ENCODE peak calls at places on chromosomes 11 and 22, in ten cellular contexts. O is stimulated activated CD4-positive, alpha-beta T cell treated with anti-CD3 and anti-CD28 coated beads, Interleukin-12 subunit alpha, Interleukin-12 subunit beta, amount 100 ng/mL, for 48 hours; E is C1 segment of cervical spinal cord; G is Daoy; H is NCI-H774; C is effector memory CD4-positive, alpha-beta T cell; U is Ammon's horn; W is fibroblast of lung; K is dermis blood vessel endothelial cell; T is chondrocyte. B is an unnamed sample.
A peak's percentile ranks its signal among the peaks of the same experiment; 100 is the strongest.

GRCh38 chr11:8693555-8693954 is 11.0 kb downstream of the RPL27A start:
- DNase-seq in E (no peak), T (no peak), K (no peak), W (no peak), H (no peak), G (no peak), U (no peak), O (no peak), C (no peak), B (no peak)

GRCh38 chr22:35821654-35822053 is 104.0 kb downstream of the APOL5 start:
- DNase-seq in H (no peak), E (no peak), G (no peak), K (no peak), O (no peak), U (no peak), W (no peak), T (no peak), C (no peak), B (no peak)

GRCh38 chr11:70399681-70400112 is 1.4 kb downstream of the CTTN start:
- DNase-seq in H (no peak), C (no peak), O (no peak), T (no peak), G (peak; percentile 96), E (no peak), U (no peak), W (peak; percentile 97), K (peak; percentile 96), B (no peak)

GRCh38 chr11:1433977-1434640 is 44.4 kb downstream of the BRSK2 start:
- DNase-seq in T (no peak), W (no peak), O (no peak), U (no peak), H (no peak), E (no peak), C (no peak), K (no peak), G (no peak), B (no peak)

GRCh38 chr11:1772270-1773130 is 8.8 kb upstream of the CTSD start:
- DNase-seq in O (peak; percentile 25), T (peak; percentile 93), E (no peak), U (peak; percentile 63), C (peak; percentile 26), K (peak; percentile 75), G (peak; percentile 96), W (peak; percentile 94), H (no peak), B (peak; percentile 58)

GRCh38 chr11:940496-941135 is 14.9 kb downstream of the AP2A2 start:
- DNase-seq in K (peak; percentile 82), H (no peak), W (no peak), U (no peak), E (no peak), C (no peak), G (no peak), O (no peak), T (no peak), B (no peak)

GRCh38 chr11:111391328-111392124 is 12.5 kb upstream of the POU2AF1 start:
- DNase-seq in G (no peak), H (no peak), W (no peak), E (no peak), K (no peak), C (no peak), U (no peak), O (no peak), T (no peak), B (no peak)

GRCh38 chr11:65357856-65358356 is 3.4 kb downstream of the TIGD3 start:
- DNase-seq in C (no peak), U (no peak), O (no peak), T (no peak), G (no peak), K (no peak), W (no peak), H (no peak), E (no peak), B (no peak)

GRCh38 chr11:2156416-2157182 is 4.4 kb downstream of the INS start:
- DNase-seq in E (no peak), K (peak; percentile 76), O (peak; percentile 30), H (peak; percentile 8), W (peak; percentile 17), U (peak; percentile 69), C (peak; percentile 20), G (peak; percentile 73), T (no peak), B (no peak)

GRCh38 chr11:61173456-61173855 is 12.2 kb upstream of the VPS37C start:
- DNase-seq in W (no peak), H (no peak), G (peak; percentile 29), K (peak; percentile 50), U (no peak), E (no peak), C (no peak), O (no peak), T (no peak), B (no peak)

GRCh38 chr11:13959001-13959400 is 3.5 kb upstream of the SPON1 start:
- DNase-seq in K (no peak), O (no peak), E (no peak), W (no peak), H (no peak), C (no peak), U (no peak), T (no peak), G (no peak), B (no peak)

GRCh38 chr22:39995346-39996252 is 845 bp downstream of the FAM83F start:
- DNase-seq in E (no peak), U (no peak), K (no peak), O (no peak), W (no peak), T (no peak), G (no peak), H (no peak), C (no peak), B (no peak)

GRCh38 chr11:128290106-128290840 is 297.1 kb downstream of the ETS1 start:
- DNase-seq in T (peak; percentile 67), E (no peak), O (peak; percentile 64), C (peak; percentile 53), W (peak; percentile 82), U (peak; percentile 77), K (peak; percentile 91), G (peak; percentile 73), H (peak; percentile 72), B (peak; percentile 78)

GRCh38 chr22:23675502-23676415 is 15.1 kb upstream of the RGL4 start:
- DNase-seq in W (no peak), U (no peak), T (peak; percentile 58), G (peak; percentile 37), C (no peak), H (no peak), E (no peak), K (no peak), O (no peak), B (peak; percentile 60)

GRCh38 chr11:25566298-25567200 is 765.4 kb upstream of the ANO3 start:
- DNase-seq in U (no peak), W (peak; percentile 34), K (no peak), E (no peak), H (no peak), G (no peak), T (no peak), C (no peak), O (no peak), B (no peak)

B was measured in CMK.